ENCODE peak calls at places on chromosomes 12 and 14, in eight cellular contexts. W is fibroblast of lung, N is sigmoid colon, C is NCI-H460, I is anterior cingulate cortex, R is HCT116, F is small intestine, M is SK-N-MC. S is an unnamed sample.

GRCh38 chr12:123847876-123848275 is 85.8 kb downstream of the DNAH10 start:
- DNase-seq in C (no peak), W (no peak), N (no peak), I (no peak), M (no peak), F (no peak), R (no peak), S (no peak)

GRCh38 chr12:95730457-95730856 is 60.1 kb downstream of the NTN4 start:
- DNase-seq in N (no peak), M (no peak), R (no peak), I (no peak), C (no peak), F (no peak), W (no peak), S (no peak)

GRCh38 chr12:105975351-105975750 is 163.4 kb downstream of the NUAK1 start:
- DNase-seq in I (no peak), R (no peak), M (no peak), C (no peak), W (no peak), F (no peak), N (no peak), S (no peak)

GRCh38 chr12:49962861-49963765 is 1.4 kb downstream of the AQP5 start:
- DNase-seq in I (peak), M (no peak), C (peak), F (peak), W (no peak), R (peak), N (no peak), S (no peak)

GRCh38 chr12:67592228-67593011 is 56.1 kb upstream of the DYRK2 start:
- DNase-seq in F (peak), I (no peak), W (peak), M (peak), N (no peak), R (peak), C (no peak), S (no peak)

GRCh38 chr12:11941601-11942360 is 129.0 kb upstream of the BCL2L14 start:
- DNase-seq in W (peak), C (no peak), I (no peak), M (no peak), R (no peak), F (peak), N (no peak), S (no peak)

GRCh38 chr12:52093346-52093745 is 13.8 kb downstream of the SMIM41 start:
- DNase-seq in F (peak), I (no peak), R (no peak), W (no peak), N (no peak), M (no peak), C (no peak), S (no peak)

GRCh38 chr12:39993261-39993660 is 112.6 kb downstream of the SLC2A13 start:
- DNase-seq in M (no peak), W (no peak), N (no peak), C (no peak), F (no peak), R (no peak), I (no peak), S (no peak)

GRCh38 chr12:39188689-39189088 is 254.2 kb downstream of the KIF21A start:
- DNase-seq in N (no peak), F (no peak), R (no peak), C (no peak), W (no peak), M (no peak), I (no peak), S (no peak)

GRCh38 chr12:124125472-124125871 is 152.5 kb downstream of the ZNF664 start:
- DNase-seq in F (no peak), R (no peak), N (no peak), C (no peak), W (no peak), M (no peak), I (no peak), S (no peak)

GRCh38 chr14:26589998-26590397 is 7.8 kb downstream of the NOVA1 start:
- DNase-seq in I (no peak), F (no peak), C (no peak), W (no peak), N (no peak), R (no peak), M (no peak), S (no peak)

GRCh38 chr12:67720383-67720856 is 71.9 kb downstream of the DYRK2 start:
- DNase-seq in F (peak), N (peak), C (no peak), M (no peak), I (no peak), W (peak), R (no peak), S (no peak)

GRCh38 chr12:132153501-132154340 is 9.5 kb downstream of the NOC4L start:
- DNase-seq in M (no peak), R (no peak), F (peak), W (peak), C (peak), N (peak), I (peak), S (peak)

GRCh38 chr12:132460571-132460970 is 29.4 kb upstream of the FBRSL1 start:
- DNase-seq in M (no peak), R (no peak), I (no peak), N (no peak), W (no peak), C (no peak), F (peak), S (peak)

GRCh38 chr12:116759783-116760581 is 21.9 kb downstream of the RNFT2 start:
- DNase-seq in M (no peak), C (peak), N (peak), F (peak), R (peak), I (no peak), W (no peak), S (peak)

GRCh38 chr12:24839268-24839791 is 109.6 kb downstream of the BCAT1 start:
- DNase-seq in I (no peak), N (no peak), W (no peak), F (no peak), C (no peak), M (no peak), R (no peak), S (no peak)

GRCh38 chr14:92982941-92983340 is 60.0 kb downstream of the CHGA start:
- DNase-seq in W (no peak), R (no peak), M (no peak), I (no peak), F (no peak), N (no peak), C (no peak), S (no peak)

GRCh38 chr12:24846689-24847088 is 102.2 kb downstream of the BCAT1 start:
- DNase-seq in N (no peak), C (no peak), I (no peak), M (no peak), W (no peak), F (no peak), R (no peak), S (no peak)

S was measured in WTC11.